ENCODE peak calls at places on chromosomes 1 and 21, in eight cellular contexts. H is OCI-LY7, E is head of caudate nucleus, S is AG04450, D is gastrocnemius medialis, W is heart left ventricle, Z is IMR-90, Q is cardiac fibroblast. B is an unnamed sample.

GRCh38 chr1:164576311-164577271 is 17.6 kb downstream of the PBX1 start:
- DNase-seq in H (no peak), E (peak), S (peak), D (no peak), W (peak), Z (peak), Q (peak), B (peak)

GRCh38 chr1:189269011-189269410 is 1208.7 kb downstream of the BRINP3 start:
- DNase-seq in H (peak), E (no peak), S (no peak), D (no peak), W (no peak), Z (peak), Q (peak), B (peak)

GRCh38 chr1:163596541-163597258 is 274.9 kb downstream of the NUF2 start:
- DNase-seq in H (peak), E (no peak), S (no peak), D (no peak), W (no peak), Z (no peak), Q (no peak), B (no peak)

GRCh38 chr1:209805875-209806760 is at the start of gene IRF6:
- DNase-seq in H (no peak), E (peak), S (no peak), D (no peak), W (peak), Z (peak), Q (peak), B (peak)

GRCh38 chr1:167516404-167517388 is 1.6 kb downstream of the CD247 start:
- DNase-seq in H (no peak), E (no peak), S (no peak), D (no peak), W (no peak), Z (no peak), Q (no peak), B (no peak)

GRCh38 chr1:102466487-102466886 is 469.8 kb upstream of the OLFM3 start:
- DNase-seq in H (no peak), E (no peak), S (no peak), D (no peak), W (no peak), Z (no peak), Q (no peak), B (no peak)

GRCh38 chr1:90721210-90722194 is 4.4 kb upstream of the BARHL2 start:
- DNase-seq in H (peak), E (peak), S (peak), D (no peak), W (no peak), Z (peak), Q (peak), B (peak)

GRCh38 chr21:43712268-43712942 is 6.5 kb upstream of the PDXK start:
- DNase-seq in H (no peak), E (no peak), S (no peak), D (no peak), W (no peak), Z (peak), Q (peak), B (peak)

GRCh38 chr1:51264470-51264869 is 28.4 kb downstream of the RNF11 start:
- DNase-seq in H (no peak), E (no peak), S (peak), D (no peak), W (peak), Z (peak), Q (peak), B (peak)

GRCh38 chr1:30748098-30748698 is 9.4 kb downstream of the LAPTM5 start:
- DNase-seq in H (no peak), E (no peak), S (no peak), D (no peak), W (no peak), Z (no peak), Q (peak), B (peak)

GRCh38 chr1:77504986-77505385 is 177.5 kb downstream of the ZZZ3 start:
- DNase-seq in H (no peak), E (no peak), S (no peak), D (no peak), W (no peak), Z (peak), Q (peak), B (no peak)

GRCh38 chr1:43688594-43689000 is 18.7 kb upstream of the ST3GAL3 start:
- DNase-seq in H (no peak), E (no peak), S (peak), D (no peak), W (no peak), Z (peak), Q (peak), B (peak)

GRCh38 chr1:28811766-28812668 is at the start of gene OPRD1:
- DNase-seq in H (no peak), E (peak), S (no peak), D (no peak), W (no peak), Z (no peak), Q (no peak), B (no peak)

B was measured in EL.